ENCODE peak calls at places on chromosomes 11 and 22, in five cellular contexts. O, D, R, X and V are unnamed samples.

GRCh38 chr11:95891423-95892177 is 32.3 kb downstream of the MTMR2 start:
- DNase-seq in O (no peak), D (no peak), R (no peak), X (no peak), V (no peak)

GRCh38 chr11:126355324-126355925 is at the start of gene ST3GAL4:
- DNase-seq in O (peak; percentile 92), D (no peak), R (no peak), X (peak; percentile 85), V (peak; percentile 52)

GRCh38 chr11:123235117-123235686 is 40.2 kb upstream of the CLMP start:
- DNase-seq in O (peak; percentile 78), D (no peak), R (peak; percentile 13), X (no peak), V (no peak)

GRCh38 chr22:36767035-36767775 is 8.7 kb downstream of the IFT27 start:
- DNase-seq in O (no peak), D (no peak), R (no peak), X (no peak), V (no peak)

GRCh38 chr11:70073188-70073817 is 4.8 kb upstream of the ANO1 start:
- DNase-seq in O (no peak), D (no peak), R (no peak), X (no peak), V (no peak)

GRCh38 chr22:44719586-44720368 is 17.8 kb downstream of the PRR5 start:
- DNase-seq in O (no peak), D (no peak), R (no peak), X (peak; percentile 74), V (no peak)

GRCh38 chr11:118612378-118612777 is 5.0 kb downstream of the PHLDB1 start:
- DNase-seq in O (peak; percentile 67), D (no peak), R (no peak), X (peak; percentile 47), V (no peak)

GRCh38 chr11:10934293-10934850 is 76.5 kb upstream of the ZBED5 start:
- DNase-seq in O (peak; percentile 26), D (no peak), R (no peak), X (peak; percentile 65), V (no peak)

GRCh38 chr11:73324665-73325035 is 16.6 kb downstream of the ARHGEF17 start:
- DNase-seq in O (no peak), D (no peak), R (no peak), X (no peak), V (no peak)

GRCh38 chr11:73323464-73323863 is 15.4 kb downstream of the ARHGEF17 start:
- DNase-seq in O (peak; percentile 93), D (no peak), R (peak; percentile 80), X (peak; percentile 71), V (peak; percentile 79)

GRCh38 chr11:73325036-73325981 is 17.2 kb downstream of the ARHGEF17 start:
- DNase-seq in O (no peak), D (no peak), R (no peak), X (no peak), V (peak; percentile 59)

GRCh38 chr11:73322986-73323306 is 14.9 kb downstream of the ARHGEF17 start:
- DNase-seq in O (no peak), D (no peak), R (no peak), X (no peak), V (no peak)

DNA sequence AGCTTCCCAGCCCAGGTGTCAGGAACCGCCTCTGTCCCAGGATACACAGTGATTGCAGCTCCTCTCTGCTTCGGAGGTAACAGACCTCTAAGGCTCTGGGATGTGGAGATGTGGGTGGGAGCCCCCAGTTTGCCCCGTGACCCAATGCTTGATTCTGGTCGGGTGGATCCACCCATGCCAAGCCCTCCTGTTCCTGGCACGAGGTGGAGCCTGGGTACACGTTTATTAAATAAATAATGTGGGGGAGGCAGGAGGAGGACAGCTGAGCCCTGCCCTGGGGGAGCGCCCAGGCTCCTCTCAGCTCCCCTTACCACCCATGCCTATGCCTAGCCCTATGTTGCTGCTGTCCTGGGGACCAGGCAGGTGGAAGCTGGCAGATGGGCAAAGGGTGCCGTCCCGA is 16.0 kb downstream of the ARHGEF17 start:
- DNase-seq in O (no peak), D (no peak), R (no peak), X (no peak), V (no peak)
- H3K4me3 ChIP-seq in O (no peak overlapping the region), D (no peak overlapping the region), R (peak overlapping the region; percentile 32), X (no peak overlapping the region), V (no peak overlapping the region)

GRCh38 chr22:50546326-50547230 is 879 bp downstream of the KLHDC7B start:
- DNase-seq in O (no peak), D (no peak), R (no peak), X (no peak), V (no peak)

GRCh38 chr22:50545522-50546325 is at the start of gene KLHDC7B:
- DNase-seq in O (no peak), D (no peak), R (no peak), X (no peak), V (peak; percentile 55)

GRCh38 chr22:50544746-50545253 is 899 bp upstream of the KLHDC7B start:
- DNase-seq in O (no peak), D (no peak), R (no peak), X (peak; percentile 76), V (no peak)

GRCh38 chr22:50542416-50542927 is 3.2 kb upstream of the KLHDC7B start:
- DNase-seq in O (no peak), D (no peak), R (no peak), X (peak; percentile 59), V (no peak)

DNA sequence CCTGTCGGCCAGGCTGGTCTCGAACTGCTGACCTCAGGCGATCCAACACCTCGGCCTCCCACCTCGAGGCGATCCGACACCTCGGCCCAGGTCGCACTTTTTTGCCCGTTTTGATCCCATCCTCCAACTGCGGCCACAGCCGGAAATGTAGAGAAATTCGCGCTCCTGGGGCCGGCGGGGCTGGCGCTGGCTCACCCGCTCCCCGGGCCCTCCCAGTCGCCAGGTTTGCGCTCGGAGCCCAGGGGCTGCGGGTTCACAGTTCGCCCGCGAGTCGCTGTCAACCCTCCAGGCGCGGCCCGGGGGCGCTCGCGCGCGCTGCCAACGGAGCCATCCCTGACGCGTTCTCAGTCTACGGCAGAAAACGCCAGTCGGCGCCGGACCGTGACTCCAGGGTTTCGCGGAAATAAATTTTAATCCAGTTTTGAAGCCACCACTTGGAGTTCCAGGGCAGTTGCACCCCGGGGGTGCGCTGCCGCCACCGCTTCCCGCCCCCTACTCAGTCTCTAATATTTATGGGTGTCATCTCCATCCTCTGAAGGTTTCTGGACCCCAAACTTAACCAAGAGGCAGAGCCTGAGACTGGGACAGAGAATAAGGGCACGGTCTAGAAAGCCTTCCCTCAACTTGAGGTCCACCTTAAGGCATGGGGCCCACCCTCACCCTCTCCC is 1.5 kb upstream of the KLHDC7B start:
- DNase-seq in O (peak; percentile 62), D (no peak), R (no peak), X (peak; percentile 92), V (peak; percentile 55)
- TF ChIP-seq CTCF in O (no peak), D (peak; percentile 62), R (no peak), X (peak; percentile 54), V (peak; percentile 50)

GRCh38 chr11:6655790-6656580 is at the start of gene DCHS1:
- DNase-seq in O (peak; percentile 76), D (no peak), R (no peak), X (peak; percentile 50), V (no peak)

GRCh38 chr11:6657346-6657745 is 1.7 kb upstream of the DCHS1 start:
- DNase-seq in O (no peak), D (no peak), R (no peak), X (no peak), V (no peak)

GRCh38 chr11:6655020-6655789 is 404 bp downstream of the DCHS1 start:
- DNase-seq in O (peak; percentile 66), D (no peak), R (peak; percentile 56), X (peak; percentile 54), V (peak; percentile 15)

GRCh38 chr11:6656936-6657335 is 1.3 kb upstream of the DCHS1 start:
- DNase-seq in O (no peak), D (no peak), R (no peak), X (no peak), V (no peak)

DNA sequence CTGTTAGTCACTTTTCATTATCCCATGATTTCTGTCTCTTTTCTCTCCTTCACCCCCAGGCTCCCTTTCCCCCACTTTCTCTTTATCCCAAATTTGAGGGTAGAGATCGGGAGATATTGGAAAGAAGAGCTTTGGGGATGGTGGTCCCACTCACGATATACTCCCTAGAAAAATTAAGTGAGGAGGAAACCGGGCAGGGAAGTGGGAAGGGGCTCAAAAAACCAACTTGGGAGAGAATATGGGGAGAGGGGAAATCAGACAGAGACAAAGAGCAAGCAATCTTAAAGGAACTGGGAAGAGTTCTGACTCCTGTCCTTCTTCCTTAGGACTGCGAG is 939 bp upstream of the DCHS1 start:
- DNase-seq in O (no peak), D (no peak), R (no peak), X (no peak), V (no peak)
- H3K4me3 ChIP-seq in O (peak overlapping the region; percentile 53), D (no peak overlapping the region), R (peak overlapping the region; percentile 83), X (no peak overlapping the region), V (peak overlapping the region; percentile 64)

GRCh38 chr11:61378713-61379313 is 13.6 kb upstream of the TMEM216 start:
- DNase-seq in O (no peak), D (peak; percentile 97), R (no peak), X (no peak), V (peak; percentile 98)

GRCh38 chr11:61390161-61390560 is 2.2 kb upstream of the TMEM216 start:
- DNase-seq in O (no peak), D (no peak), R (no peak), X (no peak), V (peak; percentile 14)

GRCh38 chr11:61380914-61381313 is 11.5 kb upstream of the TMEM216 start:
- DNase-seq in O (no peak), D (no peak), R (no peak), X (no peak), V (no peak)

GRCh38 chr11:61384271-61385242 is 7.8 kb upstream of the TMEM216 start:
- DNase-seq in O (no peak), D (no peak), R (no peak), X (no peak), V (no peak)
- TF ChIP-seq CTCF in O (no peak), D (peak; percentile 56), R (no peak), X (no peak), V (peak; percentile 38)

GRCh38 chr11:121566279-121567168 is 113.8 kb upstream of the SORL1-AS1 start:
- DNase-seq in O (no peak), D (no peak), R (no peak), X (no peak), V (no peak)

GRCh38 chr11:121571466-121571865 is 118.7 kb upstream of the SORL1-AS1 start:
- DNase-seq in O (no peak), D (no peak), R (no peak), X (no peak), V (no peak)

GRCh38 chr11:121572581-121573059 is 119.9 kb upstream of the SORL1-AS1 start:
- DNase-seq in O (no peak), D (no peak), R (no peak), X (no peak), V (no peak)

GRCh38 chr11:121567988-121568387 is 115.2 kb upstream of the SORL1-AS1 start:
- DNase-seq in O (no peak), D (no peak), R (no peak), X (no peak), V (no peak)

DNA sequence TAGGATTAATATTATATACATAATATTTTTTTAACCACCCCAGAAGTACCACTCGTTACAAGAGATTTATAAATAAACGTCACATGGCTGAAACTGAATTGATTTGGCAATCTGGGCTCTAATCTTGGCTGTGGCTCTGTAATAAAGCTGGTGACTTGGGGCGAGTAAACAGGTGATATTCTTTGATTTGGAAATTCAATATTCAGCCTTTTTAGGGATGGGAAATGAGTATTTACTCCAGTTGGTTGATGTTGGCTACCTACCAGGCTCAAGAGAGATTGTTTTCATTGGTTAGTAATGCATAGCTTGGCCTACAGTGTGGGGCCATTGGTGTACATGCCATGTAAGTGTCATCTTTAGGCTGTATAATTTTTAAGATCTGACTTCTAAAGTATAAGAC is 117.7 kb upstream of the SORL1-AS1 start:
- DNase-seq in O (no peak), D (no peak), R (no peak), X (no peak), V (no peak)
- H3K4me3 ChIP-seq in O (no peak overlapping the region), D (no peak overlapping the region), R (no peak overlapping the region), X (no peak overlapping the region), V (no peak overlapping the region)